ENCODE peak calls at places on chromosomes 3 and 15, in six cellular contexts. T is neural progenitor cell, D is IMR-90, G is left ventricle myocardium inferior, X is heart left ventricle, N is heart right ventricle. K is an unnamed sample.
A peak's percentile ranks its signal among the peaks of the same experiment; 100 is the strongest.

GRCh38 chr15:87623832-87624231 is 632.7 kb downstream of the NTRK3 start:
- DNase-seq in N (no peak), D (no peak), T (peak; percentile 39), G (no peak), X (no peak), K (peak; percentile 79)

GRCh38 chr15:80866936-80867335 is 87.8 kb downstream of the CEMIP start:
- DNase-seq in N (no peak), X (no peak), D (no peak), T (no peak), G (no peak), K (peak; percentile 54)

GRCh38 chr3:160756907-160757623 is 1.0 kb downstream of the PPM1L start:
- DNase-seq in N (peak; percentile 41), X (peak; percentile 43), T (peak; percentile 58), D (no peak), G (peak; percentile 19), K (peak; percentile 73)

GRCh38 chr3:143016321-143016972 is 15.1 kb downstream of the U2SURP start:
- DNase-seq in T (no peak), X (no peak), D (no peak), N (no peak), G (no peak), K (no peak)

GRCh38 chr3:10837849-10838248 is 21.8 kb downstream of the SLC6A11 start:
- DNase-seq in G (no peak), X (no peak), T (no peak), D (no peak), N (no peak), K (no peak)

GRCh38 chr3:49017978-49018706 is at the start of gene DALRD3:
- DNase-seq in T (peak; percentile 86), D (peak; percentile 51), G (peak; percentile 61), N (peak; percentile 68), X (peak; percentile 79), K (peak; percentile 87)

GRCh38 chr3:107942244-107942643 is 148.6 kb downstream of the CD47 start:
- DNase-seq in G (no peak), X (no peak), T (no peak), N (no peak), D (peak; percentile 13), K (no peak)

GRCh38 chr3:127363171-127363570 is 75.3 kb upstream of the PRR20G start:
- DNase-seq in D (no peak), X (no peak), T (no peak), G (no peak), N (no peak), K (no peak)

GRCh38 chr15:63283126-63283525 is 5.7 kb downstream of the APH1B start:
- DNase-seq in G (peak; percentile 45), N (peak; percentile 32), X (peak; percentile 46), D (no peak), T (no peak), K (no peak)

GRCh38 chr3:47261301-47261700 is 21.3 kb downstream of the KIF9 start:
- DNase-seq in G (no peak), N (no peak), T (no peak), D (peak; percentile 28), X (peak; percentile 10), K (no peak)

GRCh38 chr15:92438471-92438870 is 44.8 kb downstream of the ST8SIA2 start:
- DNase-seq in T (no peak), X (no peak), N (no peak), G (no peak), D (no peak), K (no peak)

GRCh38 chr15:56105855-56106254 is 112.4 kb upstream of the NEDD4 start:
- DNase-seq in N (no peak), D (no peak), G (no peak), X (no peak), T (no peak), K (no peak)

GRCh38 chr3:88203537-88204143 is 53.9 kb downstream of the C3orf38 start:
- DNase-seq in D (peak; percentile 67), T (peak; percentile 71), G (peak; percentile 54), X (peak; percentile 59), N (peak; percentile 49), K (peak; percentile 92)

GRCh38 chr15:26352406-26352805 is 420.5 kb downstream of the GABRB3 start:
- DNase-seq in N (no peak), G (no peak), D (no peak), X (no peak), T (no peak), K (no peak)

GRCh38 chr15:100572362-100572983 is 29.5 kb downstream of the LINS1 start:
- DNase-seq in G (no peak), X (no peak), N (no peak), D (peak; percentile 23), T (no peak), K (no peak)

GRCh38 chr15:78130012-78130353 is 1.3 kb downstream of the CIB2 start:
- DNase-seq in X (no peak), D (no peak), T (no peak), G (no peak), N (no peak), K (no peak)

GRCh38 chr15:62895139-62895866 is 147.2 kb upstream of the TPM1 start:
- DNase-seq in D (peak; percentile 88), N (no peak), X (no peak), G (no peak), T (no peak), K (no peak)

GRCh38 chr3:119582178-119582577 is 2.9 kb downstream of the ADPRH start:
- DNase-seq in N (no peak), X (no peak), G (no peak), T (no peak), D (peak; percentile 43), K (no peak)

GRCh38 chr3:17985658-17986392 is 243.4 kb upstream of the TBC1D5 start:
- DNase-seq in D (no peak), X (no peak), N (no peak), G (no peak), T (no peak), K (no peak)

GRCh38 chr15:68210821-68211655 is 5.9 kb upstream of the CALML4 start:
- DNase-seq in G (peak; percentile 63), T (peak; percentile 82), N (peak; percentile 73), X (peak; percentile 74), D (peak; percentile 42), K (peak; percentile 94)

GRCh38 chr3:185365281-185366211 is 2.6 kb downstream of the MAP3K13 start:
- DNase-seq in N (no peak), X (no peak), G (no peak), D (no peak), T (no peak), K (no peak)

GRCh38 chr3:183082355-183082915 is 16.9 kb downstream of the MCCC1 start:
- DNase-seq in T (no peak), N (no peak), D (no peak), G (no peak), X (no peak), K (no peak)

GRCh38 chr3:52507359-52507758 is 12.2 kb downstream of the STAB1 start:
- DNase-seq in X (no peak), N (no peak), D (peak; percentile 61), G (no peak), T (peak; percentile 66), K (peak; percentile 65)

GRCh38 chr3:74648102-74648501 is 33.6 kb upstream of the CNTN3 start:
- DNase-seq in T (no peak), X (no peak), G (no peak), D (no peak), N (no peak), K (no peak)

GRCh38 chr3:129793356-129793755 is 100.2 kb downstream of the TMCC1 start:
- DNase-seq in G (no peak), T (peak; percentile 42), N (no peak), D (no peak), X (no peak), K (no peak)

GRCh38 chr3:166446291-166446690 is 609.1 kb upstream of the BCHE start:
- DNase-seq in N (no peak), T (no peak), G (no peak), X (no peak), D (peak; percentile 78), K (no peak)

GRCh38 chr3:172332256-172333041 is 115.8 kb downstream of the GHSR start:
- DNase-seq in X (peak; percentile 56), G (peak; percentile 37), D (peak; percentile 61), T (peak; percentile 60), N (no peak), K (peak; percentile 87)

GRCh38 chr3:106628407-106628806 is 748.8 kb upstream of the CCDC54 start:
- DNase-seq in G (no peak), N (no peak), T (no peak), D (peak; percentile 78), X (no peak), K (no peak)

GRCh38 chr3:177618873-177619771 is 421.8 kb upstream of the TBL1XR1 start:
- DNase-seq in D (peak; percentile 72), T (no peak), N (no peak), G (no peak), X (no peak), K (no peak)

GRCh38 chr3:57793737-57794187 is 37.7 kb downstream of the SLMAP start:
- DNase-seq in G (no peak), N (no peak), D (peak; percentile 26), T (no peak), X (no peak), K (no peak)

GRCh38 chr3:861721-862120 is 231.1 kb upstream of the CNTN6 start:
- DNase-seq in D (no peak), T (no peak), X (no peak), N (no peak), G (no peak), K (no peak)
- H3K9me3 ChIP-seq in D (peaks cover 21% of the 10 kb centered on the region), T (peaks cover 3% of the 10 kb centered on the region), X (no peaks in the 10 kb centered on the region), N (no peaks in the 10 kb centered on the region), G (peaks cover 31% of the 10 kb centered on the region), K (peaks cover 62% of the 10 kb centered on the region)

DNA sequence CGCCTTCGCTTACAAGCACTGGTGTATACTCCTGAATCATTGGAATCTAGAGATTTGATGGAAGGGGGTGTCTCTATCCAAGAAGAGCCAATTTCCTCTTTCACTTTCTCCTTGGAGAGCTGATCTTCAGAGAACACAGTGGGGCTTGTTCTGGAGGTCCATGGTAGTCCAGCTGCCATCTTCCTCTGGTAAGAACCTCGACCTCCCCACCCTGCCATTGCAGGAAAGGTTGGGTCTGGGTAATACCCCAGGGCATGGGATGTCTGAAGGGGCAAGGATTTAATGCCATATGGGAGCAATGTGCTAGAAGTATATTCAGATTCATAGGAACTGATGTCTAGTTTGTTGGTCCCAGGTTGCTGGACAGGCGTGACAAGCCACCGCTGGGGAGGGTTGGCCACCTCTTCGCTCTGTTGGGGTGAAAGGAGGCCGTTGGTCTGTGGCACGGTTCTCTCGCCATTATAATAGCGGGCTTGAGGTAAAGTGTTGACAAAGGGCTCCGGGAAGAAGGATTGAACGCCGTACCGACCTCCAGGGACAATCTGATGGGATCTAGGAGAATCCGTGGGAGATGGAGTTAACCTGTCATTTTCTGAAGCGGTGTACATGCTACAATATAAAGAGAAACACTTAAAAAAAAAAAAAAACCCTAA is 4.8 kb downstream of the EOMES start:
- DNase-seq in D (no peak), X (no peak), T (no peak), G (no peak), N (no peak), K (peak; percentile 44)
- H3K27me3 ChIP-seq in D (peaks cover 90% of the 10 kb centered on the region), X (peaks cover 74% of the 10 kb centered on the region), T (peaks cover 100% of the 10 kb centered on the region), G (peaks cover 100% of the 10 kb centered on the region), N (peaks cover 91% of the 10 kb centered on the region), K (no peaks in the 10 kb centered on the region)

GRCh38 chr3:132321321-132321720 is 4.1 kb downstream of the ACP3 start:
- DNase-seq in X (no peak), D (no peak), G (no peak), T (no peak), N (no peak), K (no peak)
- H3K4me3 ChIP-seq in X (no peak overlapping the region), D (no peak overlapping the region), G (no peak overlapping the region), T (no peak overlapping the region), N (no peak overlapping the region), K (no peak overlapping the region)

DNA sequence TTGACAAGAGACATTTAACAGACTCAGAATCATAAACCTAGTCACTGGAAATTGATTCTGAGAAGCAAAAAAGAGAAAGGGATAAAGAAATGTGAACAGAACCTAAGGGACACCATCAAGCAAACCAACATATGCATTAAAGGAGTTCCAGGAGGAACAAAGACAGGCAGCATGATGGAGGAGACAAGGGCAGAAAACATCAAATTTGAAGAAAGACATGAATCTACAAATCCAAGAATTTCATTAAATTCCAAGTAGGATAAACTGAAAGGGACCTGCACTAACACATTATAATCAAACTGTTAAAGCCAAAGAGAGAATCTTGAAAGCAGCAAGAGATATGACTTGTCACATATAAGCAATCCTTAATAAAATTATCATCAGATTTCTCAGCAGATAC is 122.3 kb downstream of the STT3B start:
- DNase-seq in T (no peak), G (no peak), X (no peak), D (no peak), N (no peak), K (no peak)
- H3K9me3 ChIP-seq in T (peaks cover 20% of the 10 kb centered on the region), G (peaks cover 67% of the 10 kb centered on the region), X (peaks cover 75% of the 10 kb centered on the region), D (peaks cover 16% of the 10 kb centered on the region), N (peaks cover 74% of the 10 kb centered on the region), K (peaks cover 83% of the 10 kb centered on the region)

K was measured in endodermal cell.